ENCODE peak calls at places on chromosomes 2 and 18, in nine cellular contexts. K, R, W, V, P, X, O, A and C are unnamed samples.

GRCh38 chr2:71486881-71487640 is 33.7 kb downstream of the DYSF start:
- DNase-seq in K (no peak), R (no peak), W (no peak), V (no peak), P (no peak), X (no peak), O (no peak), A (no peak), C (no peak)

GRCh38 chr2:188598551-188598950 is 306.9 kb downstream of the GULP1 start:
- DNase-seq in K (no peak), R (peak), W (no peak), V (no peak), P (peak), X (peak), O (no peak), A (no peak), C (no peak)

GRCh38 chr2:69947078-69947801 is 14.2 kb downstream of the ASPRV1 start:
- DNase-seq in K (no peak), R (no peak), W (no peak), V (no peak), P (no peak), X (no peak), O (no peak), A (no peak), C (no peak)

GRCh38 chr18:49725809-49726514 is 87.4 kb downstream of the ACAA2 start:
- DNase-seq in K (no peak), R (peak), W (peak), V (no peak), P (peak), X (peak), O (peak), A (peak), C (peak)

GRCh38 chr2:219803294-219803693 is 175.9 kb downstream of the SLC4A3 start:
- DNase-seq in K (no peak), R (peak), W (no peak), V (peak), P (peak), X (no peak), O (peak), A (peak), C (no peak)

GRCh38 chr2:216453955-216454614 is 41.8 kb downstream of the SMARCAL1 start:
- DNase-seq in K (no peak), R (no peak), W (no peak), V (no peak), P (no peak), X (no peak), O (no peak), A (no peak), C (no peak)

GRCh38 chr2:102940684-102941083 is 178.9 kb downstream of the TMEM182 start:
- DNase-seq in K (no peak), R (no peak), W (no peak), V (no peak), P (no peak), X (no peak), O (no peak), A (no peak), C (no peak)

GRCh38 chr2:135874966-135875365 is 1.3 kb downstream of the MCM6 start:
- DNase-seq in K (no peak), R (no peak), W (no peak), V (no peak), P (no peak), X (no peak), O (no peak), A (no peak), C (no peak)

GRCh38 chr2:198873771-198874501 is 583.8 kb downstream of the SATB2 start:
- DNase-seq in K (no peak), R (peak), W (no peak), V (no peak), P (no peak), X (no peak), O (peak), A (peak), C (no peak)

GRCh38 chr2:152335851-152336102 is 803 bp downstream of the FMNL2 start:
- DNase-seq in K (peak), R (no peak), W (no peak), V (no peak), P (no peak), X (no peak), O (no peak), A (no peak), C (no peak)

GRCh38 chr2:197571622-197572271 is 55.9 kb downstream of the MOB4 start:
- DNase-seq in K (peak), R (peak), W (no peak), V (no peak), P (peak), X (no peak), O (peak), A (peak), C (peak)

GRCh38 chr2:12300019-12300602 is 416.6 kb upstream of the TRIB2 start:
- DNase-seq in K (peak), R (no peak), W (no peak), V (no peak), P (peak), X (no peak), O (no peak), A (peak), C (no peak)

GRCh38 chr18:813405-814071 is 1.5 kb upstream of the YES1 start:
- DNase-seq in K (no peak), R (no peak), W (no peak), V (no peak), P (peak), X (no peak), O (no peak), A (no peak), C (no peak)

GRCh38 chr18:67072789-67073188 is 443.7 kb downstream of the DSEL start:
- DNase-seq in K (no peak), R (no peak), W (no peak), V (no peak), P (no peak), X (no peak), O (no peak), A (no peak), C (no peak)

GRCh38 chr2:182949572-182950189 is 83.2 kb upstream of the FRZB start:
- DNase-seq in K (no peak), R (no peak), W (peak), V (no peak), P (peak), X (no peak), O (peak), A (peak), C (no peak)

GRCh38 chr18:64019922-64020756 is 50.3 kb downstream of the SERPINB8 start:
- DNase-seq in K (no peak), R (no peak), W (no peak), V (no peak), P (no peak), X (no peak), O (no peak), A (no peak), C (no peak)

GRCh38 chr2:225192869-225193268 is 150.6 kb upstream of the DOCK10 start:
- DNase-seq in K (no peak), R (peak), W (no peak), V (no peak), P (peak), X (no peak), O (peak), A (peak), C (no peak)

GRCh38 chr2:239979243-239980023 is 45.7 kb downstream of the NDUFA10 start:
- DNase-seq in K (no peak), R (peak), W (no peak), V (no peak), P (peak), X (no peak), O (peak), A (peak), C (no peak)

GRCh38 chr2:6233932-6234331 is 541.7 kb downstream of the SOX11 start:
- DNase-seq in K (no peak), R (no peak), W (no peak), V (no peak), P (no peak), X (no peak), O (no peak), A (no peak), C (no peak)

GRCh38 chr2:238869293-238870124 is 21.6 kb downstream of the TWIST2 start:
- DNase-seq in K (no peak), R (peak), W (peak), V (no peak), P (peak), X (no peak), O (no peak), A (peak), C (no peak)
- H3K27ac ChIP-seq in K (peak), R (no peak), W (peak), V (no peak), P (no peak), X (peak), O (no peak), A (peak), C (no peak)

GRCh38 chr2:1728821-1729220 is 15.5 kb downstream of the PXDN start:
- DNase-seq in K (no peak), R (peak), W (peak), V (no peak), P (peak), X (no peak), O (no peak), A (no peak), C (no peak)
- H3K27ac ChIP-seq in K (peak), R (peak), W (peak), V (no peak), P (peak), X (peak), O (peak), A (peak), C (peak)

GRCh38 chr2:236849940-236850339 is 235.7 kb upstream of the COPS8 start:
- DNase-seq in K (no peak), R (no peak), W (no peak), V (no peak), P (no peak), X (no peak), O (no peak), A (no peak), C (no peak)

GRCh38 chr2:236847538-236848263 is 238.0 kb upstream of the COPS8 start:
- DNase-seq in K (no peak), R (no peak), W (no peak), V (no peak), P (no peak), X (no peak), O (no peak), A (no peak), C (no peak)

GRCh38 chr2:236847023-236847422 is 238.7 kb upstream of the COPS8 start:
- DNase-seq in K (no peak), R (no peak), W (no peak), V (no peak), P (no peak), X (no peak), O (no peak), A (no peak), C (no peak)

GRCh38 chr2:236848467-236848866 is 237.2 kb upstream of the COPS8 start:
- DNase-seq in K (no peak), R (no peak), W (no peak), V (no peak), P (no peak), X (no peak), O (no peak), A (no peak), C (no peak)

GRCh38 chr2:236849508-236849907 is 236.2 kb upstream of the COPS8 start:
- DNase-seq in K (no peak), R (no peak), W (no peak), V (no peak), P (no peak), X (no peak), O (no peak), A (no peak), C (no peak)
- H3K27ac ChIP-seq in K (no peak), R (no peak), W (no peak), V (no peak), P (no peak), X (no peak), O (no peak), A (no peak), C (no peak)

GRCh38 chr2:180002198-180002597 is 4.9 kb downstream of the CWC22 start:
- DNase-seq in K (no peak), R (no peak), W (no peak), V (no peak), P (no peak), X (no peak), O (no peak), A (no peak), C (no peak)

GRCh38 chr2:180006781-180007579 is at the start of gene CWC22:
- DNase-seq in K (peak), R (peak), W (peak), V (peak), P (peak), X (peak), O (peak), A (peak), C (peak)

GRCh38 chr2:180003566-180003965 is 3.5 kb downstream of the CWC22 start:
- DNase-seq in K (peak), R (no peak), W (no peak), V (no peak), P (no peak), X (no peak), O (no peak), A (no peak), C (no peak)

GRCh38 chr2:180004731-180005130 is 2.4 kb downstream of the CWC22 start:
- DNase-seq in K (no peak), R (no peak), W (no peak), V (no peak), P (no peak), X (no peak), O (no peak), A (peak), C (no peak)

GRCh38 chr2:180006236-180006635 is 861 bp downstream of the CWC22 start:
- DNase-seq in K (no peak), R (no peak), W (no peak), V (no peak), P (no peak), X (no peak), O (no peak), A (peak), C (no peak)
- H3K27ac ChIP-seq in K (peak), R (peak), W (peak), V (peak), P (peak), X (peak), O (no peak), A (peak), C (peak)

GRCh38 chr2:104889261-104890091 is 35.6 kb downstream of the POU3F3 start:
- DNase-seq in K (no peak), R (no peak), W (peak), V (peak), P (no peak), X (no peak), O (no peak), A (no peak), C (no peak)

GRCh38 chr2:104891145-104891544 is 37.2 kb downstream of the POU3F3 start:
- DNase-seq in K (no peak), R (no peak), W (no peak), V (no peak), P (no peak), X (no peak), O (no peak), A (no peak), C (no peak)

GRCh38 chr2:104888489-104889245 is 34.8 kb downstream of the POU3F3 start:
- DNase-seq in K (no peak), R (no peak), W (no peak), V (no peak), P (no peak), X (no peak), O (no peak), A (no peak), C (no peak)

GRCh38 chr2:104890670-104891069 is 36.8 kb downstream of the POU3F3 start:
- DNase-seq in K (no peak), R (no peak), W (no peak), V (no peak), P (no peak), X (no peak), O (no peak), A (no peak), C (no peak)

DNA sequence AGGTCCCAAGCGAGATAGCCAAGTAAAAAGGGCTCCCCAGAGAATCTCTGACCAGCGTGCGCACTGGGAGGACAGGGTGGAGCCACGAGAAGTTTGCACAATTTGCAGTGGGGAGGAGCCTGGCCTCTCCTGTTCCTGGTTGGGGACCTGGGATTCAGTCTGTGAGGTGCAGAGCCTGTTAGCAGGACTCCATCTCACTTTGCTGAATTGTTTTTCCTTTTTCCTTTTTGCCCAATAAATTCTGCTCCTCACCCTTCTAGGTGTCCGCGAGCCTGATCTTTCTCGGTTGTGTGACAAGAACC is 36.1 kb downstream of the POU3F3 start:
- DNase-seq in K (no peak), R (no peak), W (no peak), V (no peak), P (no peak), X (no peak), O (no peak), A (no peak), C (no peak)
- H3K27ac ChIP-seq in K (no peak), R (no peak), W (no peak), V (no peak), P (no peak), X (no peak), O (no peak), A (no peak), C (no peak)